ENCODE peak calls at places on chromosomes 11 and 22, in five cellular contexts. One of them, this sample, is unnamed.

GRCh38 chr22:40965936-40966557 is 14.9 kb downstream of the RBX1 start:
- DNase-seq in lung: no peak
- DNase-seq in psoas muscle: no peak
- DNase-seq in body of pancreas: no peak
- DNase-seq in mammary epithelial cell: no peak
- DNase-seq in this sample: no peak

GRCh38 chr22:30285176-30285845 is 4.0 kb downstream of the CASTOR1 start:
- DNase-seq in lung: no peak
- DNase-seq in psoas muscle: no peak
- DNase-seq in body of pancreas: no peak
- DNase-seq in mammary epithelial cell: no peak
- DNase-seq in this sample: no peak

GRCh38 chr11:101617735-101618332 is 34.0 kb upstream of the TRPC6 start:
- DNase-seq in lung: no peak
- DNase-seq in psoas muscle: no peak
- DNase-seq in body of pancreas: no peak
- DNase-seq in mammary epithelial cell: peak
- DNase-seq in this sample: peak

GRCh38 chr11:110929129-110929528 is 216.9 kb upstream of the ARHGAP20 start:
- DNase-seq in lung: no peak
- DNase-seq in psoas muscle: no peak
- DNase-seq in body of pancreas: no peak
- DNase-seq in mammary epithelial cell: no peak
- DNase-seq in this sample: no peak

GRCh38 chr11:118911880-118912741 is 13.6 kb downstream of the BCL9L start:
- DNase-seq in lung: peak
- DNase-seq in psoas muscle: peak
- DNase-seq in body of pancreas: peak
- DNase-seq in mammary epithelial cell: peak
- DNase-seq in this sample: peak

GRCh38 chr22:27754247-27754887 is 47.2 kb downstream of the MN1 start:
- DNase-seq in lung: no peak
- DNase-seq in psoas muscle: no peak
- DNase-seq in body of pancreas: no peak
- DNase-seq in mammary epithelial cell: peak
- DNase-seq in this sample: peak

GRCh38 chr11:10623797-10624761 is 55.6 kb upstream of the LYVE1 start:
- DNase-seq in lung: peak
- DNase-seq in psoas muscle: no peak
- DNase-seq in body of pancreas: no peak
- DNase-seq in mammary epithelial cell: no peak
- DNase-seq in this sample: peak

GRCh38 chr22:40232624-40233023 is 54.9 kb downstream of the TNRC6B start:
- DNase-seq in lung: no peak
- DNase-seq in psoas muscle: peak
- DNase-seq in body of pancreas: no peak
- DNase-seq in mammary epithelial cell: no peak
- DNase-seq in this sample: no peak

GRCh38 chr22:45580703-45581381 is 78.2 kb downstream of the FBLN1 start:
- DNase-seq in lung: no peak
- DNase-seq in psoas muscle: peak
- DNase-seq in body of pancreas: no peak
- DNase-seq in mammary epithelial cell: no peak
- DNase-seq in this sample: no peak

DNA sequence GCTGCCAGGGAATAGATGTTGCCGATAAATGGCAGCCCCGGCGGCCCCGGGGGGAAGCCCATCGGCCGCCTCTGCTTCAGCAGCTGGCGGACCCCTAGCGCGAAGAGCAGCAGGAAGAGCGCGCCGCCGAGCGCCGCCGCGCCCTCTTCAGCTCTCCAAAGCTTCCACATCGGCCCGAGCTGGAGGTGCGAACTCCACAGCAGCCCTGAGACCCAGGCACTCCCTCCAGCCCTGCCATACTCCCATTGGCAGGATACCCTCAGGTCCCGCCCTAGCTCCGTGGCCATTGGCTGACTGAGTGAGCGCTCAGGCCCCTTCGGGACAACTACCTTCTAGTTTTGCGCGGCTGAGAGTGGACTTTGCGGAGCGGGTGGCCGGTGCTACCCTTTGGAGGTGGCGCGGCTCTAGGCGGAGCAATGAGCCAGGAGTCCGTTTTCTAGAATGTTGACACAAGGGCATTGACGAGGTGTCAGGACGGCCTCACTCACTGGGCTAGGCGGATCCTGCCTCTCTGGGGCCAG is at the start of gene CYP2R1:
- DNase-seq in lung: peak
- DNase-seq in psoas muscle: peak
- DNase-seq in body of pancreas: peak
- DNase-seq in mammary epithelial cell: peak
- DNase-seq in this sample: peak
- H3K27ac ChIP-seq in lung: peak
- H3K27ac ChIP-seq in psoas muscle: peak
- H3K27ac ChIP-seq in body of pancreas: peak
- H3K27ac ChIP-seq in mammary epithelial cell: peak
- H3K27ac ChIP-seq in this sample: peak

GRCh38 chr11:73218106-73218829 is at the start of gene P2RY2:
- DNase-seq in lung: peak
- DNase-seq in psoas muscle: peak
- DNase-seq in body of pancreas: peak
- DNase-seq in mammary epithelial cell: peak
- DNase-seq in this sample: peak

GRCh38 chr11:73218830-73219215 is 742 bp downstream of the P2RY2 start:
- DNase-seq in lung: no peak
- DNase-seq in psoas muscle: peak
- DNase-seq in body of pancreas: no peak
- DNase-seq in mammary epithelial cell: no peak
- DNase-seq in this sample: no peak

GRCh38 chr11:73216466-73216865 is 1.6 kb upstream of the P2RY2 start:
- DNase-seq in lung: no peak
- DNase-seq in psoas muscle: no peak
- DNase-seq in body of pancreas: no peak
- DNase-seq in mammary epithelial cell: no peak
- DNase-seq in this sample: no peak

GRCh38 chr11:73217131-73217809 is 811 bp upstream of the P2RY2 start:
- DNase-seq in lung: no peak
- DNase-seq in psoas muscle: peak
- DNase-seq in body of pancreas: peak
- DNase-seq in mammary epithelial cell: no peak
- DNase-seq in this sample: no peak

DNA sequence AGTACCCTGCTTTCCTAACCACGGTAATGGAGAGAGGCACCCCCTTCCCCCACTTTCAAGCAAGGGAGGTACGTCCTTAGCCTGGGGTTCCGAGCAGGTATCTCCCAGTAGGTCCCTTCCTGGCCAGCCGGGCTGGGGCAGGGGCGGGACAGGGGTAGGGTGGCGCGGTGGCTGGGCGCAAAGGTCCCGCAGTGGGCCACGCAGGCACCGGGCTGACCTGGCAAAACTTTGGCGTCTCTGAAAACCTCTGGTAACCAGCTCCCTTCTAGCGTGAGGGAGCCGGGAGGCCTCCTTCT is 323 bp upstream of the P2RY2 start:
- DNase-seq in lung: no peak
- DNase-seq in psoas muscle: no peak
- DNase-seq in body of pancreas: no peak
- DNase-seq in mammary epithelial cell: no peak
- DNase-seq in this sample: no peak
- H3K27ac ChIP-seq in lung: peak
- H3K27ac ChIP-seq in psoas muscle: peak
- H3K27ac ChIP-seq in body of pancreas: peak
- H3K27ac ChIP-seq in mammary epithelial cell: no peak
- H3K27ac ChIP-seq in this sample: peak

DNA sequence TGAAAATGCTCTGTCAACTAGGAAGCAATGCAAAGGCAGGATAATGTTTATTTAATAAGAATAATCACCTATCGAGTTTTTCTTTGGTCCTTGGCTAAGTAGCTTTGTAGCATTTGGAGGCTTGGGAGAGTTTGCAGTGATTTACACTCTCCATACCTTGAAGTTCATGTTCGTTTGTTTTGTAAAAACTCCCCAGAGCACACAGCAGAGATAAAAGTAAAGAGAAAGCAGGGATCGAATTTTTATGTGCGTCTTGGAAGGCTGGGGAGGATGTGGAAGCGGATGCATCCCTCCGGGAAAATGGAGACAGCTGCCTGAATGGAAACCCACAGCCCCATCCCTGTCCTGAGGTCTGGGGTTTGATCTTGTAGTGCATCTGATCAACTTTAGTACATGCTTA is 148.1 kb downstream of the COMMD9 start:
- DNase-seq in lung: no peak
- DNase-seq in psoas muscle: no peak
- DNase-seq in body of pancreas: no peak
- DNase-seq in mammary epithelial cell: no peak
- DNase-seq in this sample: no peak
- H3K27ac ChIP-seq in lung: no peak
- H3K27ac ChIP-seq in psoas muscle: no peak
- H3K27ac ChIP-seq in body of pancreas: no peak
- H3K27ac ChIP-seq in mammary epithelial cell: no peak
- H3K27ac ChIP-seq in this sample: peak

GRCh38 chr11:224424-224823 is 11.7 kb downstream of the SIRT3 start:
- DNase-seq in lung: no peak
- DNase-seq in psoas muscle: no peak
- DNase-seq in body of pancreas: no peak
- DNase-seq in mammary epithelial cell: no peak
- DNase-seq in this sample: no peak

GRCh38 chr11:223921-224320 is 12.2 kb downstream of the SIRT3 start:
- DNase-seq in lung: no peak
- DNase-seq in psoas muscle: peak
- DNase-seq in body of pancreas: no peak
- DNase-seq in mammary epithelial cell: no peak
- DNase-seq in this sample: no peak

GRCh38 chr11:221539-221938 is 14.0 kb downstream of the RIC8A start:
- DNase-seq in lung: no peak
- DNase-seq in psoas muscle: no peak
- DNase-seq in body of pancreas: no peak
- DNase-seq in mammary epithelial cell: no peak
- DNase-seq in this sample: no peak

GRCh38 chr11:221998-222789 is 13.9 kb downstream of the SIRT3 start:
- DNase-seq in lung: no peak
- DNase-seq in psoas muscle: peak
- DNase-seq in body of pancreas: no peak
- DNase-seq in mammary epithelial cell: no peak
- DNase-seq in this sample: no peak

GRCh38 chr11:223026-223789 is 12.9 kb downstream of the SIRT3 start:
- DNase-seq in lung: no peak
- DNase-seq in psoas muscle: peak
- DNase-seq in body of pancreas: no peak
- DNase-seq in mammary epithelial cell: no peak
- DNase-seq in this sample: no peak
- H3K27ac ChIP-seq in lung: no peak
- H3K27ac ChIP-seq in psoas muscle: no peak
- H3K27ac ChIP-seq in body of pancreas: no peak
- H3K27ac ChIP-seq in mammary epithelial cell: no peak
- H3K27ac ChIP-seq in this sample: peak

GRCh38 chr11:64684357-64684756 is 38.6 kb downstream of the NRXN2 start:
- DNase-seq in lung: no peak
- DNase-seq in psoas muscle: no peak
- DNase-seq in body of pancreas: no peak
- DNase-seq in mammary epithelial cell: peak
- DNase-seq in this sample: peak
- H3K27ac ChIP-seq in lung: no peak
- H3K27ac ChIP-seq in psoas muscle: no peak
- H3K27ac ChIP-seq in body of pancreas: no peak
- H3K27ac ChIP-seq in mammary epithelial cell: no peak
- H3K27ac ChIP-seq in this sample: no peak

GRCh38 chr11:75050516-75050915 is 46.2 kb downstream of the OR2AT4 start:
- DNase-seq in lung: no peak
- DNase-seq in psoas muscle: no peak
- DNase-seq in body of pancreas: no peak
- DNase-seq in mammary epithelial cell: no peak
- DNase-seq in this sample: no peak
- H3K27ac ChIP-seq in lung: no peak
- H3K27ac ChIP-seq in psoas muscle: no peak
- H3K27ac ChIP-seq in body of pancreas: no peak
- H3K27ac ChIP-seq in mammary epithelial cell: no peak
- H3K27ac ChIP-seq in this sample: no peak

This sample was measured in RWPE1.